ENCODE peak calls at places on chromosomes 3 and 15, in four cellular contexts. One of them, this sample, is unnamed. For H3K4me1, the result is how much of the 10 kb centered on the place peaks cover.

GRCh38 chr3:156997351-156997750 is 162.6 kb downstream of the CCNL1 start:
- DNase-seq in H9: no peak
- DNase-seq in uterus: no peak
- DNase-seq in pancreas: no peak
- DNase-seq in this sample: no peak

GRCh38 chr15:48266029-48266428 is 59.9 kb downstream of the SLC12A1 start:
- DNase-seq in H9: no peak
- DNase-seq in uterus: no peak
- DNase-seq in pancreas: no peak
- DNase-seq in this sample: no peak

GRCh38 chr3:161230621-161231195 is 9.6 kb downstream of the NMD3 start:
- DNase-seq in H9: no peak
- DNase-seq in uterus: no peak
- DNase-seq in pancreas: no peak
- DNase-seq in this sample: no peak

GRCh38 chr3:47792699-47793098 is 10.2 kb upstream of the DHX30 start:
- DNase-seq in H9: no peak
- DNase-seq in uterus: no peak
- DNase-seq in pancreas: no peak
- DNase-seq in this sample: no peak

GRCh38 chr3:135926664-135927063 is 38.9 kb upstream of the PPP2R3A start:
- DNase-seq in H9: no peak
- DNase-seq in uterus: no peak
- DNase-seq in pancreas: no peak
- DNase-seq in this sample: no peak

GRCh38 chr3:173395412-173396181 is 1.9 kb upstream of the NLGN1 start:
- DNase-seq in H9: peak
- DNase-seq in uterus: peak
- DNase-seq in pancreas: peak
- DNase-seq in this sample: peak

GRCh38 chr3:49295489-49296058 is 18.5 kb upstream of the C3orf62 start:
- DNase-seq in H9: no peak
- DNase-seq in uterus: peak
- DNase-seq in pancreas: no peak
- DNase-seq in this sample: no peak

GRCh38 chr3:184175506-184175905 is 851 bp downstream of the AP2M1 start:
- DNase-seq in H9: no peak
- DNase-seq in uterus: no peak
- DNase-seq in pancreas: no peak
- DNase-seq in this sample: no peak

GRCh38 chr15:75007216-75007615 is 11.9 kb downstream of the SCAMP5 start:
- DNase-seq in H9: no peak
- DNase-seq in uterus: no peak
- DNase-seq in pancreas: no peak
- DNase-seq in this sample: no peak

GRCh38 chr15:58473720-58474119 is 41.9 kb downstream of the LIPC start:
- DNase-seq in H9: no peak
- DNase-seq in uterus: no peak
- DNase-seq in pancreas: no peak
- DNase-seq in this sample: no peak

GRCh38 chr3:66825421-66825820 is 172.7 kb upstream of the KBTBD8 start:
- DNase-seq in H9: no peak
- DNase-seq in uterus: no peak
- DNase-seq in pancreas: no peak
- DNase-seq in this sample: no peak

GRCh38 chr3:49339593-49339946 is 283 bp downstream of the USP4 start:
- DNase-seq in H9: peak
- DNase-seq in uterus: peak
- DNase-seq in pancreas: peak
- DNase-seq in this sample: peak

GRCh38 chr3:48991851-48992545 is 2.0 kb downstream of the P4HTM start:
- DNase-seq in H9: no peak
- DNase-seq in uterus: no peak
- DNase-seq in pancreas: no peak
- DNase-seq in this sample: no peak

GRCh38 chr3:89419647-89420141 is 312.3 kb downstream of the EPHA3 start:
- DNase-seq in H9: no peak
- DNase-seq in uterus: no peak
- DNase-seq in pancreas: no peak
- DNase-seq in this sample: no peak

GRCh38 chr15:64046347-64047153 is at the start of gene DAPK2:
- DNase-seq in H9: peak
- DNase-seq in uterus: peak
- DNase-seq in pancreas: peak
- DNase-seq in this sample: peak

DNA sequence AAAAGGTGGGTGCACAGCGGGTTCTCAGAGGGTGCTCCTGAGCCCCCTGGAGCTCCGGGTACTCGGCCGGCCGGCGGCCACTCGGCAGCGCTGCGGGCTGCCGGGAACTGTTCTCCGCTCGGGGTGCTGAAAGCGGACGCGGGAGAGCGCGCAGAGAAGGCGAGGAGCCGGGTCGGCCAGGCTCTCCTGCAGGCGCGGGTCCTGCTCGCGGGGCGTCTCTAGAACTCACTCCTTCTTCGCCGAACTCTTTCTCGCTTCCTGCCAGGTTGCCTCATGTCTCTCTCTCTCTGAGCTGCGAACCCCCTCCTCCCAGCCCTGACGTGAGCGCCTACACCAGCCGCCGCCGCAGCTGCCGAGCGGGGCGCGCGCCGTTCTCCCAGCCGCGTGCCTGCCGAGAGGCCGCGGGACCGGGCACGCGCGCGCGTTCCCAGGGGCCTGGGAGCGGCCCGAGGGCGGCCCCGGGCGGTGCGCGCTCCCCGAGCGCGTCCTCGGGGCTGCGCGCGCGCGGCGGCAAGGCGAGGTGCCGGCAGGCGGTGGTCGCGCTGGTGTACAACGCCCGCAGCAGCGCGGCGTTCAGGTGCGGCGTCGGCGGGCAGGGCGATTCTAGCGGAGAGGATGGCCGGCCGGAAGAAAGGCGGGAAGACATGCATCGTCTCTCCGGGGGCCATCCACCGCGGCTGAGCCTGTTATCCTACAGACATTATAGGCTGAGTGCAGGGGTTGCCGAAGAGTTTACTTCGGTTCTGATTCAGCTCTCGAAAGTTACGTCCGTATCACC is at the start of gene PEX5L:
- DNase-seq in H9: peak
- DNase-seq in uterus: no peak
- DNase-seq in pancreas: peak
- DNase-seq in this sample: peak
- H3K4me1 ChIP-seq in H9: under half
- H3K4me1 ChIP-seq in uterus: under half
- H3K4me1 ChIP-seq in pancreas: under half
- H3K4me1 ChIP-seq in this sample: under half

GRCh38 chr15:81146454-81146853 is 12.4 kb downstream of the CFAP161 start:
- DNase-seq in H9: no peak
- DNase-seq in uterus: no peak
- DNase-seq in pancreas: no peak
- DNase-seq in this sample: no peak

GRCh38 chr15:81151389-81151788 is 17.3 kb downstream of the CFAP161 start:
- DNase-seq in H9: no peak
- DNase-seq in uterus: no peak
- DNase-seq in pancreas: no peak
- DNase-seq in this sample: no peak

GRCh38 chr15:81146006-81146405 is 11.9 kb downstream of the CFAP161 start:
- DNase-seq in H9: no peak
- DNase-seq in uterus: no peak
- DNase-seq in pancreas: no peak
- DNase-seq in this sample: no peak
- H3K4me1 ChIP-seq in H9: under half
- H3K4me1 ChIP-seq in uterus: under half
- H3K4me1 ChIP-seq in pancreas: under half
- H3K4me1 ChIP-seq in this sample: under half

GRCh38 chr3:195895900-195896360 is 12.4 kb downstream of the TNK2 start:
- DNase-seq in H9: no peak
- DNase-seq in uterus: no peak
- DNase-seq in pancreas: peak
- DNase-seq in this sample: peak

GRCh38 chr3:195895078-195895899 is 13.1 kb downstream of the TNK2 start:
- DNase-seq in H9: no peak
- DNase-seq in uterus: no peak
- DNase-seq in pancreas: peak
- DNase-seq in this sample: peak

GRCh38 chr3:195897853-195898415 is 10.4 kb downstream of the TNK2 start:
- DNase-seq in H9: no peak
- DNase-seq in uterus: no peak
- DNase-seq in pancreas: peak
- DNase-seq in this sample: no peak

GRCh38 chr3:195897081-195897852 is 11.1 kb downstream of the TNK2 start:
- DNase-seq in H9: no peak
- DNase-seq in uterus: peak
- DNase-seq in pancreas: peak
- DNase-seq in this sample: no peak

DNA sequence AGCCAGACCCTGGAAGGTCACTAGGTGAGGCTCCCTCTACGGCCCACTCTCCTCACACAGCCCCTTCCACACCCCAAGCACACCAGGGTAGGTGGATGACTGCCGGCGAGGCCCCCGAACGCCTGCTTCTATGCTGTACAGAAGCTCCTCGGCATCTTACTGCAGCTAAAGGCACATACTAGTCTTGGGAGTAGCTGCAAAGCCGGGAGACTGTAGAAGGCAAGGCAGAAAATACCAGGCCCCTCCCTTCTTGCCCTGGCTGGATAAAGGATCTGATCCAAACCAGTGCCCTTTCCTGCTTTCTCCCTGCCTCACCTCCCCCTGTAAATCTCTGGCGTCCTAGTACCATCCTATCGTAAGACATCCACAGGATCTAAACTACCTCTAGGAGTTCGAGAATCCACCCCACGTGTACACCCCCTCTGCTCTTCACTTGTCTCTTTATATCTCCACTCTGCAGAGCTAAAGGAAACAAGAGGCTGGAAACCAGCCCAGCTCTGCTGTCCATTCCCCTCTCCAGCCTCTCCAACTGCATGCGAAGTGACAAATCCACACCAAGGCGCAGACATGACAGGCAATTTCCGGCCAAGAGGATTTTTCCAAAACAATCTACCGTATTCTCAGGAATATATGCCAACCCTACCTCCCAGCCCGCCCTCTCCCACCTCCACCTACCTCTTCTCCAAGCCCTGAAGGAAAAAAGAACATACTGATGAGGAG is 11.8 kb downstream of the TNK2 start:
- DNase-seq in H9: no peak
- DNase-seq in uterus: peak
- DNase-seq in pancreas: no peak
- DNase-seq in this sample: no peak
- H3K4me1 ChIP-seq in H9: under half
- H3K4me1 ChIP-seq in uterus: under half
- H3K4me1 ChIP-seq in pancreas: under half
- H3K4me1 ChIP-seq in this sample: half or more

GRCh38 chr15:100716456-100717085 is 114.2 kb downstream of the ASB7 start:
- DNase-seq in H9: peak
- DNase-seq in uterus: no peak
- DNase-seq in pancreas: no peak
- DNase-seq in this sample: no peak

GRCh38 chr15:100717596-100717995 is 115.2 kb downstream of the ASB7 start:
- DNase-seq in H9: peak
- DNase-seq in uterus: no peak
- DNase-seq in pancreas: no peak
- DNase-seq in this sample: no peak

GRCh38 chr15:100714749-100715342 is 112.5 kb downstream of the ASB7 start:
- DNase-seq in H9: no peak
- DNase-seq in uterus: peak
- DNase-seq in pancreas: no peak
- DNase-seq in this sample: no peak

GRCh38 chr15:100714034-100714748 is 111.8 kb downstream of the ASB7 start:
- DNase-seq in H9: no peak
- DNase-seq in uterus: peak
- DNase-seq in pancreas: no peak
- DNase-seq in this sample: no peak

GRCh38 chr15:100715571-100716455 is 113.4 kb downstream of the ASB7 start:
- DNase-seq in H9: peak
- DNase-seq in uterus: no peak
- DNase-seq in pancreas: no peak
- DNase-seq in this sample: no peak
- H3K4me1 ChIP-seq in H9: under half
- H3K4me1 ChIP-seq in uterus: under half
- H3K4me1 ChIP-seq in pancreas: under half
- H3K4me1 ChIP-seq in this sample: under half

GRCh38 chr3:172155880-172156279 is 116.5 kb downstream of the FNDC3B start:
- DNase-seq in H9: no peak
- DNase-seq in uterus: no peak
- DNase-seq in pancreas: no peak
- DNase-seq in this sample: no peak

GRCh38 chr3:172158741-172159140 is 119.4 kb downstream of the FNDC3B start:
- DNase-seq in H9: no peak
- DNase-seq in uterus: no peak
- DNase-seq in pancreas: no peak
- DNase-seq in this sample: no peak

GRCh38 chr3:172159376-172159775 is 120.0 kb downstream of the FNDC3B start:
- DNase-seq in H9: no peak
- DNase-seq in uterus: no peak
- DNase-seq in pancreas: no peak
- DNase-seq in this sample: no peak

GRCh38 chr3:172156309-172156998 is 117.1 kb downstream of the FNDC3B start:
- DNase-seq in H9: peak
- DNase-seq in uterus: no peak
- DNase-seq in pancreas: peak
- DNase-seq in this sample: peak

GRCh38 chr3:172157566-172158258 is 118.3 kb downstream of the FNDC3B start:
- DNase-seq in H9: no peak
- DNase-seq in uterus: no peak
- DNase-seq in pancreas: no peak
- DNase-seq in this sample: no peak
- H3K4me1 ChIP-seq in H9: under half
- H3K4me1 ChIP-seq in uterus: under half
- H3K4me1 ChIP-seq in pancreas: under half
- H3K4me1 ChIP-seq in this sample: under half

DNA sequence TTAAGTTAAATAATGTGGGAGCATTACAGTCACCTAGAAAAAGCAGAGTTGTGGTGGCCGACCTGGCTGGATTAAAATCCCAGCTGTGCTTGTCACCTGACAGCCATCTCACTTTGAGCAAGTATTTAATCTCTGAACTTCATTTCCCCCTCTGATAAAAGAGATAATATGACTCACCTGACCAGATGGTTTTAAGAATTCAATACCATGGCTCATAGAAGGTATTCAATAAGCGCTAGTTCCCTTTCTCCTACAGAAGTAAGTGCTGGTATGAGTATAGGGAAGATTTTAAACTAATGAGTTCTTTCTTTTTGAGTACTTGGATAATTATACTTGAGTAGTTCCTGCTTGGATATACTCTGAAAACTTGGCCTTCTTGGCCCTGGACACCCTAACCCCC is 325.5 kb downstream of the IL5RA start:
- DNase-seq in H9: no peak
- DNase-seq in uterus: no peak
- DNase-seq in pancreas: no peak
- DNase-seq in this sample: no peak
- H3K4me1 ChIP-seq in H9: under half
- H3K4me1 ChIP-seq in uterus: under half
- H3K4me1 ChIP-seq in pancreas: under half
- H3K4me1 ChIP-seq in this sample: under half

GRCh38 chr15:39167114-39168058 is 413.5 kb upstream of the THBS1 start:
- DNase-seq in H9: no peak
- DNase-seq in uterus: no peak
- DNase-seq in pancreas: no peak
- DNase-seq in this sample: no peak
- H3K4me1 ChIP-seq in H9: under half
- H3K4me1 ChIP-seq in uterus: under half
- H3K4me1 ChIP-seq in pancreas: under half
- H3K4me1 ChIP-seq in this sample: under half

GRCh38 chr3:120681018-120681417 is 1.0 kb downstream of the HGD start:
- DNase-seq in H9: no peak
- DNase-seq in uterus: no peak
- DNase-seq in pancreas: no peak
- DNase-seq in this sample: no peak
- H3K4me1 ChIP-seq in H9: under half
- H3K4me1 ChIP-seq in uterus: under half
- H3K4me1 ChIP-seq in pancreas: under half
- H3K4me1 ChIP-seq in this sample: under half